ENCODE peak calls at places on chromosomes 11 and 22, in five cellular contexts. One of them, this sample, is unnamed.

GRCh38 chr11:31295308-31295707 is 74.2 kb downstream of the DCDC1 start:
- DNase-seq in mucosa of descending colon: no peak
- DNase-seq in HTR-8/SVneo: no peak
- DNase-seq in Panc1: no peak
- DNase-seq in stimulated activated CD4-positive, alpha-beta T cell treated with anti-CD3 and anti-CD28 coated beads, Interleukin-4, amount 100 ng/mL, for 48 hours: no peak
- DNase-seq in this sample: no peak

GRCh38 chr11:10317776-10318526 is 13.1 kb downstream of the ADM start:
- DNase-seq in mucosa of descending colon: no peak
- DNase-seq in HTR-8/SVneo: no peak
- DNase-seq in Panc1: no peak
- DNase-seq in stimulated activated CD4-positive, alpha-beta T cell treated with anti-CD3 and anti-CD28 coated beads, Interleukin-4, amount 100 ng/mL, for 48 hours: no peak
- DNase-seq in this sample: no peak

GRCh38 chr22:44341431-44342346 is 28.9 kb upstream of the SHISAL1 start:
- DNase-seq in mucosa of descending colon: no peak
- DNase-seq in HTR-8/SVneo: no peak
- DNase-seq in Panc1: no peak
- DNase-seq in stimulated activated CD4-positive, alpha-beta T cell treated with anti-CD3 and anti-CD28 coated beads, Interleukin-4, amount 100 ng/mL, for 48 hours: no peak
- DNase-seq in this sample: no peak

GRCh38 chr22:46353483-46354105 is 18.1 kb downstream of the TRMU start:
- DNase-seq in mucosa of descending colon: no peak
- DNase-seq in HTR-8/SVneo: no peak
- DNase-seq in Panc1: no peak
- DNase-seq in stimulated activated CD4-positive, alpha-beta T cell treated with anti-CD3 and anti-CD28 coated beads, Interleukin-4, amount 100 ng/mL, for 48 hours: no peak
- DNase-seq in this sample: no peak

GRCh38 chr11:124194696-124195418 is 11.7 kb downstream of the OR10D3 start:
- DNase-seq in mucosa of descending colon: peak
- DNase-seq in HTR-8/SVneo: peak
- DNase-seq in Panc1: peak
- DNase-seq in stimulated activated CD4-positive, alpha-beta T cell treated with anti-CD3 and anti-CD28 coated beads, Interleukin-4, amount 100 ng/mL, for 48 hours: peak
- DNase-seq in this sample: peak

GRCh38 chr11:65530157-65530496 is 5.2 kb downstream of the SCYL1 start:
- DNase-seq in mucosa of descending colon: no peak
- DNase-seq in HTR-8/SVneo: no peak
- DNase-seq in Panc1: no peak
- DNase-seq in stimulated activated CD4-positive, alpha-beta T cell treated with anti-CD3 and anti-CD28 coated beads, Interleukin-4, amount 100 ng/mL, for 48 hours: no peak
- DNase-seq in this sample: no peak

GRCh38 chr22:22431271-22432220 is 77.0 kb downstream of the ZNF280B start:
- DNase-seq in mucosa of descending colon: peak
- DNase-seq in HTR-8/SVneo: peak
- DNase-seq in Panc1: peak
- DNase-seq in stimulated activated CD4-positive, alpha-beta T cell treated with anti-CD3 and anti-CD28 coated beads, Interleukin-4, amount 100 ng/mL, for 48 hours: peak
- DNase-seq in this sample: peak

GRCh38 chr22:44431256-44431655 is 66.8 kb downstream of the RTL6 start:
- DNase-seq in mucosa of descending colon: peak
- DNase-seq in HTR-8/SVneo: no peak
- DNase-seq in Panc1: no peak
- DNase-seq in stimulated activated CD4-positive, alpha-beta T cell treated with anti-CD3 and anti-CD28 coated beads, Interleukin-4, amount 100 ng/mL, for 48 hours: no peak
- DNase-seq in this sample: no peak

GRCh38 chr11:69718147-69718546 is 14.3 kb upstream of the FGF19 start:
- DNase-seq in mucosa of descending colon: no peak
- DNase-seq in HTR-8/SVneo: peak
- DNase-seq in Panc1: no peak
- DNase-seq in stimulated activated CD4-positive, alpha-beta T cell treated with anti-CD3 and anti-CD28 coated beads, Interleukin-4, amount 100 ng/mL, for 48 hours: no peak
- DNase-seq in this sample: peak

GRCh38 chr22:41446057-41446501 is 522 bp downstream of the TOB2 start:
- DNase-seq in mucosa of descending colon: no peak
- DNase-seq in HTR-8/SVneo: no peak
- DNase-seq in Panc1: no peak
- DNase-seq in stimulated activated CD4-positive, alpha-beta T cell treated with anti-CD3 and anti-CD28 coated beads, Interleukin-4, amount 100 ng/mL, for 48 hours: no peak
- DNase-seq in this sample: peak

GRCh38 chr11:73883856-73884255 is 7.1 kb downstream of the PAAF1 start:
- DNase-seq in mucosa of descending colon: no peak
- DNase-seq in HTR-8/SVneo: no peak
- DNase-seq in Panc1: no peak
- DNase-seq in stimulated activated CD4-positive, alpha-beta T cell treated with anti-CD3 and anti-CD28 coated beads, Interleukin-4, amount 100 ng/mL, for 48 hours: no peak
- DNase-seq in this sample: no peak

GRCh38 chr11:83046626-83047172 is 25.0 kb downstream of the RAB30 start:
- DNase-seq in mucosa of descending colon: no peak
- DNase-seq in HTR-8/SVneo: no peak
- DNase-seq in Panc1: no peak
- DNase-seq in stimulated activated CD4-positive, alpha-beta T cell treated with anti-CD3 and anti-CD28 coated beads, Interleukin-4, amount 100 ng/mL, for 48 hours: no peak
- DNase-seq in this sample: no peak

GRCh38 chr11:5596611-5597201 is at the start of gene TRIM6:
- DNase-seq in mucosa of descending colon: peak
- DNase-seq in HTR-8/SVneo: peak
- DNase-seq in Panc1: no peak
- DNase-seq in stimulated activated CD4-positive, alpha-beta T cell treated with anti-CD3 and anti-CD28 coated beads, Interleukin-4, amount 100 ng/mL, for 48 hours: no peak
- DNase-seq in this sample: peak

This sample was measured in testis.